ENCODE peak calls at places on chromosomes 3 and 15, in five cellular contexts. One of them, this sample, is unnamed.

GRCh38 chr15:48654799-48655198 is 9.3 kb upstream of the FBN1 start:
- DNase-seq in ovary: no peak
- DNase-seq in AG09309: no peak
- DNase-seq in choroid plexus epithelial cell: no peak
- DNase-seq in tibial artery: no peak
- DNase-seq in this sample: no peak

GRCh38 chr15:65245096-65245849 is 34.0 kb upstream of the CILP start:
- DNase-seq in ovary: peak
- DNase-seq in AG09309: peak
- DNase-seq in choroid plexus epithelial cell: peak
- DNase-seq in tibial artery: no peak
- DNase-seq in this sample: peak

GRCh38 chr3:112539825-112540517 is 21.8 kb downstream of the ATG3 start:
- DNase-seq in ovary: no peak
- DNase-seq in AG09309: no peak
- DNase-seq in choroid plexus epithelial cell: no peak
- DNase-seq in tibial artery: no peak
- DNase-seq in this sample: no peak

GRCh38 chr3:27699067-27699466 is 23.1 kb downstream of the EOMES start:
- DNase-seq in ovary: no peak
- DNase-seq in AG09309: no peak
- DNase-seq in choroid plexus epithelial cell: no peak
- DNase-seq in tibial artery: no peak
- DNase-seq in this sample: no peak

GRCh38 chr3:79490165-79491028 is 277.4 kb downstream of the ROBO1 start:
- DNase-seq in ovary: peak
- DNase-seq in AG09309: no peak
- DNase-seq in choroid plexus epithelial cell: peak
- DNase-seq in tibial artery: peak
- DNase-seq in this sample: peak

GRCh38 chr3:106473576-106474506 is 605.0 kb upstream of the CBLB start:
- DNase-seq in ovary: no peak
- DNase-seq in AG09309: no peak
- DNase-seq in choroid plexus epithelial cell: no peak
- DNase-seq in tibial artery: no peak
- DNase-seq in this sample: no peak

GRCh38 chr3:193665370-193665989 is 72.5 kb downstream of the OPA1 start:
- DNase-seq in ovary: no peak
- DNase-seq in AG09309: peak
- DNase-seq in choroid plexus epithelial cell: peak
- DNase-seq in tibial artery: no peak
- DNase-seq in this sample: no peak

GRCh38 chr3:46442591-46443530 is 21.8 kb downstream of the LTF start:
- DNase-seq in ovary: no peak
- DNase-seq in AG09309: no peak
- DNase-seq in choroid plexus epithelial cell: no peak
- DNase-seq in tibial artery: no peak
- DNase-seq in this sample: no peak

GRCh38 chr3:76497636-76498035 is 542.3 kb upstream of the ROBO2 start:
- DNase-seq in ovary: no peak
- DNase-seq in AG09309: no peak
- DNase-seq in choroid plexus epithelial cell: peak
- DNase-seq in tibial artery: no peak
- DNase-seq in this sample: no peak

GRCh38 chr3:180646187-180646790 is 33.0 kb downstream of the CCDC39 start:
- DNase-seq in ovary: no peak
- DNase-seq in AG09309: no peak
- DNase-seq in choroid plexus epithelial cell: peak
- DNase-seq in tibial artery: no peak
- DNase-seq in this sample: no peak

GRCh38 chr3:52983828-52984227 is 62.0 kb downstream of the SFMBT1 start:
- DNase-seq in ovary: no peak
- DNase-seq in AG09309: no peak
- DNase-seq in choroid plexus epithelial cell: no peak
- DNase-seq in tibial artery: no peak
- DNase-seq in this sample: no peak

GRCh38 chr3:111080357-111080937 is 8.8 kb downstream of the NECTIN3 start:
- DNase-seq in ovary: no peak
- DNase-seq in AG09309: no peak
- DNase-seq in choroid plexus epithelial cell: peak
- DNase-seq in tibial artery: no peak
- DNase-seq in this sample: no peak

GRCh38 chr3:124363451-124363850 is 366.8 kb upstream of the UMPS start:
- DNase-seq in ovary: no peak
- DNase-seq in AG09309: peak
- DNase-seq in choroid plexus epithelial cell: peak
- DNase-seq in tibial artery: no peak
- DNase-seq in this sample: no peak

GRCh38 chr3:9780920-9781319 is 11.2 kb upstream of the CAMK1 start:
- DNase-seq in ovary: no peak
- DNase-seq in AG09309: no peak
- DNase-seq in choroid plexus epithelial cell: no peak
- DNase-seq in tibial artery: no peak
- DNase-seq in this sample: no peak

GRCh38 chr3:9780451-9780797 is 10.7 kb upstream of the CAMK1 start:
- DNase-seq in ovary: no peak
- DNase-seq in AG09309: no peak
- DNase-seq in choroid plexus epithelial cell: no peak
- DNase-seq in tibial artery: no peak
- DNase-seq in this sample: no peak

GRCh38 chr3:9778518-9779129 is 8.9 kb upstream of the CAMK1 start:
- DNase-seq in ovary: no peak
- DNase-seq in AG09309: no peak
- DNase-seq in choroid plexus epithelial cell: no peak
- DNase-seq in tibial artery: no peak
- DNase-seq in this sample: no peak

GRCh38 chr3:9779197-9779596 is 9.4 kb upstream of the CAMK1 start:
- DNase-seq in ovary: no peak
- DNase-seq in AG09309: no peak
- DNase-seq in choroid plexus epithelial cell: no peak
- DNase-seq in tibial artery: no peak
- DNase-seq in this sample: no peak

DNA sequence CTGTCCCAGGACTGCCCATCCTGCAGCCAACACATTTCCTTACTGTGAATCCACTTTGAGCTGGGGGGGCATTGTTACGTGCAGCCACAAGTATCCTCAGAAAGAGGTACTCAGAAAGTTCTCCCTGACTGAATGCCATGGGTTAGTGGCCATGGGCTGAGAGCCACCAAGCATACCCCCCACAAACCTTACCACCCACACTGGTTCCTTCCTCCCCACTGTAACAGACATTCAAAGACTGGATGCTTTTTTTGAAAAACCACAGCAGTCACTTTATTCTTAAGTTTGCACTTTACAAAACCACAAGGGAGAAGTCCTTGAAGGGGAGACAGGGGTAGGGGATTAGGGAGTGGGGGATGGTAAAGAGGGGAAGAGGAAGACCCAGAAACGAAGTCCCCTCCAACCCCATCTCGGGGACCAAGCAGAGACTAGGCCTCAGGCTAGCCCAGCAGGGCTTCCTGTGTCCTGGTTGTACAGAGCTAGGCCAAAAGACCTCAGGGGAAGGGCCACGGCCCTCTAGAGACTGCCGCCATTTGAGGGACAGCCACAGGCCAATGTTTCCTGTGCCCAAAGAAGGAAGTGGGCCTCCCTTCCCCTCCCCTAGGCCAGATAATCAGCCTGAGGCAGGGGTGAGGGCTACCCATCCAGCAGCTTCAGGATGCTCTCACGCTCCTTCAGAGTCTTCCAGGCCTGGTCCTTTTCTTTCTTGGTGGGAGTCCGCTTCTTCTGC is 10.1 kb upstream of the CAMK1 start:
- DNase-seq in ovary: no peak
- DNase-seq in AG09309: no peak
- DNase-seq in choroid plexus epithelial cell: no peak
- DNase-seq in tibial artery: no peak
- DNase-seq in this sample: no peak
- H3K4me3 ChIP-seq in ovary: no peak
- H3K4me3 ChIP-seq in AG09309: no peak
- H3K4me3 ChIP-seq in choroid plexus epithelial cell: no peak
- H3K4me3 ChIP-seq in tibial artery: no peak
- H3K4me3 ChIP-seq in this sample: no peak

GRCh38 chr15:98304366-98304765 is 343.9 kb downstream of the ARRDC4 start:
- DNase-seq in ovary: no peak
- DNase-seq in AG09309: no peak
- DNase-seq in choroid plexus epithelial cell: no peak
- DNase-seq in tibial artery: no peak
- DNase-seq in this sample: no peak

GRCh38 chr15:98312913-98313312 is 335.4 kb upstream of the IGF1R start:
- DNase-seq in ovary: no peak
- DNase-seq in AG09309: no peak
- DNase-seq in choroid plexus epithelial cell: no peak
- DNase-seq in tibial artery: no peak
- DNase-seq in this sample: no peak

GRCh38 chr15:98311566-98312188 is 336.7 kb upstream of the IGF1R start:
- DNase-seq in ovary: peak
- DNase-seq in AG09309: peak
- DNase-seq in choroid plexus epithelial cell: peak
- DNase-seq in tibial artery: peak
- DNase-seq in this sample: peak

DNA sequence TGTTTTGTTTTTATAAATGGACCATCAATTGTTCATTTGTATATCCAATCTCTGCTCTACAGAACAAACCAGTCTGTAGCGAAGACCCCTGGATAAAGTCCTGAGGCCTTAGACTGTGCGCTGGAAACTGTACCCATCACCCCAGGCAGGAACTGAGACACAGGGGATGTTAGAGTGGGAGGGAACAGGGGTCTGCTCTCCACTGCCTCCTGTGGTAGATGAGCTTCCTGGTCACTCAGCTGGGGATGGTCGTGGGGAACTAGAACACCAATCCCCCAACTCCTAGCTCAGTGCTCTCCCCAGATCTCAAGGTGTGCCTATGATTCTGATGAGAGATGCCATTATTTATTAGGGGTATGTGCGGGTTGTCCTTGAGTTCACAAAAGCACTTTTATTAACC is 340.2 kb upstream of the IGF1R start:
- DNase-seq in ovary: no peak
- DNase-seq in AG09309: no peak
- DNase-seq in choroid plexus epithelial cell: no peak
- DNase-seq in tibial artery: no peak
- DNase-seq in this sample: no peak
- TF ChIP-seq CTCF in ovary: no peak
- TF ChIP-seq CTCF in AG09309: no peak
- TF ChIP-seq CTCF in choroid plexus epithelial cell: peak
- TF ChIP-seq CTCF in tibial artery: no peak
- TF ChIP-seq CTCF in this sample: no peak

GRCh38 chr15:41513282-41514227 is at the start of gene LTK:
- DNase-seq in ovary: no peak
- DNase-seq in AG09309: no peak
- DNase-seq in choroid plexus epithelial cell: no peak
- DNase-seq in tibial artery: no peak
- DNase-seq in this sample: peak

GRCh38 chr15:41512078-41512394 is 1.6 kb downstream of the LTK start:
- DNase-seq in ovary: no peak
- DNase-seq in AG09309: no peak
- DNase-seq in choroid plexus epithelial cell: no peak
- DNase-seq in tibial artery: no peak
- DNase-seq in this sample: no peak

GRCh38 chr15:41510728-41511127 is 2.9 kb downstream of the LTK start:
- DNase-seq in ovary: no peak
- DNase-seq in AG09309: no peak
- DNase-seq in choroid plexus epithelial cell: no peak
- DNase-seq in tibial artery: no peak
- DNase-seq in this sample: no peak

GRCh38 chr15:41512512-41513281 is 930 bp downstream of the LTK start:
- DNase-seq in ovary: no peak
- DNase-seq in AG09309: no peak
- DNase-seq in choroid plexus epithelial cell: no peak
- DNase-seq in tibial artery: no peak
- DNase-seq in this sample: peak

DNA sequence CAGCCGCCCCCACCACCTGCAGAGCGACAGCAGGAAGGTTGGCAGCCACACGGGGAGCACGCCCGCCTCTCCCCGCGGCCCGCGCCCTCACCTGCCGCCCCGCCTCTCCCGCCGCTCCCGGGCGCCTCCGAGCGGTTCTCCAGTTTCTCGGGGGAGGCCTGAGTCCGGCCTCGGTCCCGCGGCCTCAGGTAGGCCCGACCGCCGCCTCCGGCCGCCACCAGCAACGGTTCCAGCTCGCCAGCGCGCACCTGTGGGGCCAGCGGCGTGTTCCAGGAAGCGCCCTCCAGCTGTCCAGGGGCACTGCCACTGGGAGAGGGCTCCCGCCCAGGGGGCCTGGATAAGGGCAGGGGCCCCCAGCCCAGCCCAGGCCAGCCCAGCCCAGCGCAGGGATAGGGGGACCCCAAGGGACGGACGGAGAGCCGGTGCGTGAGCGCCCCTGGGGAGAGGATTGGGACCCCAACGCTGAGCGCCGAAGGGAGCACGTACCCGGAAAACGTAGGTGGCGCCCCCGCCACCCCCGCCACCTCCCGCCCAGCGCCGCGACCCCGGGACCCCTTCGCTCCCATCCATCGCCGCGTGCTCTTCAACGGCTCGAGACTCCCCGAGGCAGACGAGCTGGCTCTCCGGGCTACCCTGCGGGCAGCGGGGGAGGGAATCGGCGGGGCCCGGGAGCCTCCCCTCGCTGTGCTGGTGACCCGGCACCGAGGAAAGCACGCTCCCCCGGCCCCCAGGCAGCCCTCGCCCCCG is 2.1 kb downstream of the LTK start:
- DNase-seq in ovary: no peak
- DNase-seq in AG09309: no peak
- DNase-seq in choroid plexus epithelial cell: no peak
- DNase-seq in tibial artery: no peak
- DNase-seq in this sample: no peak
- H3K4me3 ChIP-seq in ovary: no peak
- H3K4me3 ChIP-seq in AG09309: no peak
- H3K4me3 ChIP-seq in choroid plexus epithelial cell: no peak
- H3K4me3 ChIP-seq in tibial artery: no peak
- H3K4me3 ChIP-seq in this sample: no peak

DNA sequence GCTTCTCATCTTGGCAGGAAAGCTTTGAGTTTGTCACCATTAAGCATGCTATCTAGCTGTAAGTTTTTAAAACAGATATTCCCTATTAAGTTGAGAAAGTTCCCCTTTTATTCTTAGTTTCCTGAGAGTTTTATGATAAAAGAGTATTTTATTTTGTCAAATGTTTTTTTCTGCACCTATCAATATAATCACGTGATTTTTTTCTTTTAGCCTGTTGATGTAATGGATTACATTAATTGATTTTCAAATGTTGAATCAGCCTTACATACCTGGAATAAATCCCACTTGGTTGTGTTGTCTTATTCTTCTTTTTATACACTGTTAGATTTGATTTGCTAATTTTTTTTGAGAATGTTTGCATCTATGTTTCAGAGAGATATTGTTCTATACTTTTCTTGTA is 179.5 kb downstream of the ZNF621 start:
- DNase-seq in ovary: no peak
- DNase-seq in AG09309: no peak
- DNase-seq in choroid plexus epithelial cell: no peak
- DNase-seq in tibial artery: no peak
- DNase-seq in this sample: no peak
- TF ChIP-seq CTCF in ovary: no peak
- TF ChIP-seq CTCF in AG09309: no peak
- TF ChIP-seq CTCF in choroid plexus epithelial cell: no peak
- TF ChIP-seq CTCF in tibial artery: no peak
- TF ChIP-seq CTCF in this sample: no peak

This sample was measured in testis.